ENCODE peak calls at places on chromosomes 12 and 14, in seven cellular contexts. One of them, this sample, is unnamed.

GRCh38 chr12:94134226-94134795 is 14.1 kb upstream of the PLXNC1 start:
- DNase-seq in substantia nigra: no peak
- DNase-seq in aorta: no peak
- DNase-seq in HEK293T: peak
- DNase-seq in dorsolateral prefrontal cortex: no peak
- DNase-seq in AG09319: peak
- DNase-seq in A549: peak
- DNase-seq in this sample: no peak

GRCh38 chr14:76339922-76340615 is 35.9 kb upstream of the ESRRB start:
- DNase-seq in substantia nigra: no peak
- DNase-seq in aorta: no peak
- DNase-seq in HEK293T: no peak
- DNase-seq in dorsolateral prefrontal cortex: no peak
- DNase-seq in AG09319: no peak
- DNase-seq in A549: no peak
- DNase-seq in this sample: no peak

GRCh38 chr12:131454418-131455217 is 256.3 kb upstream of the SFSWAP start:
- DNase-seq in substantia nigra: no peak
- DNase-seq in aorta: no peak
- DNase-seq in HEK293T: peak
- DNase-seq in dorsolateral prefrontal cortex: no peak
- DNase-seq in AG09319: no peak
- DNase-seq in A549: peak
- DNase-seq in this sample: no peak

GRCh38 chr12:570237-570925 is 92.9 kb downstream of the NINJ2 start:
- DNase-seq in substantia nigra: no peak
- DNase-seq in aorta: peak
- DNase-seq in HEK293T: peak
- DNase-seq in dorsolateral prefrontal cortex: peak
- DNase-seq in AG09319: peak
- DNase-seq in A549: peak
- DNase-seq in this sample: no peak

GRCh38 chr12:127780881-127781280 is 486.1 kb upstream of the TMEM132C start:
- DNase-seq in substantia nigra: no peak
- DNase-seq in aorta: no peak
- DNase-seq in HEK293T: no peak
- DNase-seq in dorsolateral prefrontal cortex: no peak
- DNase-seq in AG09319: no peak
- DNase-seq in A549: no peak
- DNase-seq in this sample: no peak

GRCh38 chr12:93315907-93316622 is 61.7 kb upstream of the NUDT4 start:
- DNase-seq in substantia nigra: no peak
- DNase-seq in aorta: no peak
- DNase-seq in HEK293T: no peak
- DNase-seq in dorsolateral prefrontal cortex: no peak
- DNase-seq in AG09319: no peak
- DNase-seq in A549: no peak
- DNase-seq in this sample: no peak

GRCh38 chr14:79044894-79045624 is 874.9 kb downstream of the NRXN3 start:
- DNase-seq in substantia nigra: no peak
- DNase-seq in aorta: no peak
- DNase-seq in HEK293T: no peak
- DNase-seq in dorsolateral prefrontal cortex: peak
- DNase-seq in AG09319: no peak
- DNase-seq in A549: peak
- DNase-seq in this sample: peak

GRCh38 chr14:55754471-55754870 is 174.5 kb downstream of the KTN1 start:
- DNase-seq in substantia nigra: no peak
- DNase-seq in aorta: no peak
- DNase-seq in HEK293T: no peak
- DNase-seq in dorsolateral prefrontal cortex: no peak
- DNase-seq in AG09319: no peak
- DNase-seq in A549: no peak
- DNase-seq in this sample: no peak

GRCh38 chr12:109597414-109597794 is 23.8 kb downstream of the MVK start:
- DNase-seq in substantia nigra: no peak
- DNase-seq in aorta: no peak
- DNase-seq in HEK293T: no peak
- DNase-seq in dorsolateral prefrontal cortex: no peak
- DNase-seq in AG09319: no peak
- DNase-seq in A549: no peak
- DNase-seq in this sample: no peak

GRCh38 chr14:54599932-54600331 is 33.0 kb downstream of the SAMD4A start:
- DNase-seq in substantia nigra: no peak
- DNase-seq in aorta: no peak
- DNase-seq in HEK293T: no peak
- DNase-seq in dorsolateral prefrontal cortex: no peak
- DNase-seq in AG09319: no peak
- DNase-seq in A549: no peak
- DNase-seq in this sample: no peak

GRCh38 chr12:131010376-131011131 is 56.8 kb downstream of the ADGRD1 start:
- DNase-seq in substantia nigra: no peak
- DNase-seq in aorta: no peak
- DNase-seq in HEK293T: no peak
- DNase-seq in dorsolateral prefrontal cortex: no peak
- DNase-seq in AG09319: no peak
- DNase-seq in A549: no peak
- DNase-seq in this sample: peak

GRCh38 chr12:51011960-51012359 is 14.2 kb downstream of the SLC11A2 start:
- DNase-seq in substantia nigra: no peak
- DNase-seq in aorta: no peak
- DNase-seq in HEK293T: no peak
- DNase-seq in dorsolateral prefrontal cortex: no peak
- DNase-seq in AG09319: no peak
- DNase-seq in A549: no peak
- DNase-seq in this sample: no peak

GRCh38 chr14:65117795-65118746 is 15.8 kb upstream of the MAX start:
- DNase-seq in substantia nigra: no peak
- DNase-seq in aorta: no peak
- DNase-seq in HEK293T: no peak
- DNase-seq in dorsolateral prefrontal cortex: no peak
- DNase-seq in AG09319: no peak
- DNase-seq in A549: no peak
- DNase-seq in this sample: no peak

GRCh38 chr12:22631863-22632463 is 7.0 kb downstream of the ETNK1 start:
- DNase-seq in substantia nigra: no peak
- DNase-seq in aorta: no peak
- DNase-seq in HEK293T: no peak
- DNase-seq in dorsolateral prefrontal cortex: no peak
- DNase-seq in AG09319: no peak
- DNase-seq in A549: peak
- DNase-seq in this sample: no peak

GRCh38 chr12:76010732-76011458 is 20.7 kb downstream of the PHLDA1 start:
- DNase-seq in substantia nigra: no peak
- DNase-seq in aorta: no peak
- DNase-seq in HEK293T: no peak
- DNase-seq in dorsolateral prefrontal cortex: no peak
- DNase-seq in AG09319: no peak
- DNase-seq in A549: no peak
- DNase-seq in this sample: no peak

GRCh38 chr14:26730929-26731618 is 133.2 kb upstream of the NOVA1 start:
- DNase-seq in substantia nigra: no peak
- DNase-seq in aorta: no peak
- DNase-seq in HEK293T: peak
- DNase-seq in dorsolateral prefrontal cortex: no peak
- DNase-seq in AG09319: no peak
- DNase-seq in A549: no peak
- DNase-seq in this sample: peak

GRCh38 chr12:6273209-6273928 is 37.1 kb upstream of the PLEKHG6 start:
- DNase-seq in substantia nigra: no peak
- DNase-seq in aorta: no peak
- DNase-seq in HEK293T: no peak
- DNase-seq in dorsolateral prefrontal cortex: no peak
- DNase-seq in AG09319: no peak
- DNase-seq in A549: no peak
- DNase-seq in this sample: no peak

GRCh38 chr14:94536836-94537235 is 24.4 kb upstream of the SERPINA4 start:
- DNase-seq in substantia nigra: no peak
- DNase-seq in aorta: no peak
- DNase-seq in HEK293T: no peak
- DNase-seq in dorsolateral prefrontal cortex: no peak
- DNase-seq in AG09319: no peak
- DNase-seq in A549: no peak
- DNase-seq in this sample: no peak

GRCh38 chr14:73743431-73743931 is 29.3 kb upstream of the PNMA1 start:
- DNase-seq in substantia nigra: no peak
- DNase-seq in aorta: peak
- DNase-seq in HEK293T: no peak
- DNase-seq in dorsolateral prefrontal cortex: no peak
- DNase-seq in AG09319: no peak
- DNase-seq in A549: no peak
- DNase-seq in this sample: no peak

This sample was measured in posterior cingulate gyrus.